ENCODE peak calls at places on chromosome X, in nine cellular contexts. D is DMS79; C is endothelial cell; G is hepatocyte; I is glomerular endothelial cell; L is naive thymus-derived CD4-positive, alpha-beta T cell; M is NCI-H345; R is SW 1271; T is astrocyte of the spinal cord. S is an unnamed sample.

GRCh38 chrX:109839694-109840358 is 106.8 kb upstream of the ACSL4 start:
- DNase-seq in D (no peak), M (no peak), G (peak; percentile 20), L (no peak), C (no peak), R (no peak), T (peak; percentile 38), I (no peak), S (no peak)

GRCh38 chrX:146054311-146054710 is 236.7 kb downstream of the SLITRK2 start:
- DNase-seq in R (no peak), C (no peak), G (no peak), D (no peak), M (no peak), I (no peak), L (no peak), T (no peak), S (no peak)

GRCh38 chrX:4315891-4316290 is 602.4 kb upstream of the PRKX start:
- DNase-seq in T (no peak), D (no peak), G (no peak), C (no peak), L (no peak), M (peak; percentile 1), I (no peak), R (no peak), S (no peak)

GRCh38 chrX:108122748-108123147 is 31.2 kb downstream of the ATG4A start:
- DNase-seq in T (peak; percentile 23), D (no peak), M (no peak), R (no peak), L (no peak), I (no peak), G (no peak), C (no peak), S (no peak)

GRCh38 chrX:130402211-130402684 is 461 bp downstream of the RBMX2 start:
- DNase-seq in G (no peak), M (no peak), R (no peak), I (no peak), L (no peak), T (no peak), D (no peak), C (no peak), S (no peak)

GRCh38 chrX:19912-20571 is 261.1 kb upstream of the PLCXD1 start:
- DNase-seq in I (no peak), C (no peak), M (no peak), L (peak; percentile 7), G (peak; percentile 26), D (no peak), R (no peak), T (peak; percentile 1), S (no peak)

GRCh38 chrX:38610839-38611238 is 49.5 kb downstream of the TSPAN7 start:
- DNase-seq in D (no peak), M (no peak), G (no peak), R (no peak), L (no peak), I (no peak), C (no peak), T (no peak), S (no peak)

GRCh38 chrX:18537068-18537467 is 111.7 kb downstream of the CDKL5 start:
- DNase-seq in D (no peak), T (no peak), R (no peak), C (no peak), I (no peak), L (no peak), M (no peak), G (no peak), S (no peak)

GRCh38 chrX:19214248-19214787 is 92.0 kb upstream of the ADGRG2 start:
- DNase-seq in T (no peak), R (no peak), D (no peak), L (no peak), I (no peak), G (peak; percentile 23), M (no peak), C (no peak), S (no peak)

GRCh38 chrX:11401966-11402365 is 108.8 kb downstream of the AMELX start:
- DNase-seq in T (no peak), I (no peak), C (no peak), R (no peak), D (no peak), G (no peak), L (no peak), M (no peak), S (no peak)

GRCh38 chrX:133670394-133670793 is 255.1 kb upstream of the GPC4 start:
- DNase-seq in M (peak; percentile 41), G (peak; percentile 44), I (peak; percentile 10), T (peak; percentile 50), L (no peak), R (peak; percentile 11), D (no peak), C (peak; percentile 11), S (no peak)

GRCh38 chrX:24372021-24372763 is 11.8 kb downstream of the SUPT20HL1 start:
- DNase-seq in D (no peak), R (no peak), M (no peak), G (no peak), I (no peak), C (no peak), L (no peak), T (no peak), S (no peak)

GRCh38 chrX:24485323-24485722 is 20.2 kb downstream of the PDK3 start:
- DNase-seq in C (no peak), D (no peak), R (no peak), G (no peak), I (no peak), L (no peak), M (no peak), T (no peak), S (no peak)

GRCh38 chrX:120365320-120365719 is 3.4 kb downstream of the ATP1B4 start:
- DNase-seq in D (peak; percentile 4), R (no peak), T (no peak), M (no peak), G (peak; percentile 38), C (peak; percentile 52), I (no peak), L (no peak), S (no peak)

GRCh38 chrX:49204709-49205108 is 4.7 kb upstream of the SYP start:
- DNase-seq in D (no peak), L (no peak), T (no peak), M (no peak), C (no peak), G (no peak), I (no peak), R (no peak), S (no peak)

GRCh38 chrX:39497717-39498265 is 600.0 kb downstream of the BCOR start:
- DNase-seq in G (no peak), D (no peak), I (no peak), R (no peak), T (no peak), C (no peak), L (no peak), M (no peak), S (no peak)

GRCh38 chrX:21528076-21528475 is 130.1 kb downstream of the KLHL34 start:
- DNase-seq in M (no peak), R (no peak), D (no peak), C (no peak), T (peak; percentile 8), L (no peak), I (no peak), G (no peak), S (no peak)

GRCh38 chrX:50905334-50905733 is 5.2 kb upstream of the BMP15 start:
- DNase-seq in L (no peak), D (no peak), R (no peak), M (no peak), I (no peak), G (no peak), C (no peak), T (no peak), S (no peak)

GRCh38 chrX:153674219-153674851 is 722 bp upstream of the PNCK start:
- DNase-seq in T (no peak), L (no peak), R (no peak), G (no peak), M (no peak), D (no peak), C (no peak), I (no peak), S (no peak)

GRCh38 chrX:130413415-130413814 is 11.6 kb downstream of the RBMX2 start:
- DNase-seq in I (no peak), C (no peak), D (no peak), L (no peak), M (no peak), R (no peak), T (no peak), G (no peak), S (no peak)

GRCh38 chrX:123084797-123085196 is 99.3 kb upstream of the GRIA3 start:
- DNase-seq in C (no peak), R (no peak), G (no peak), D (no peak), T (peak; percentile 70), L (no peak), I (no peak), M (no peak), S (no peak)

GRCh38 chrX:13076176-13076956 is 31.9 kb upstream of the FAM9C start:
- DNase-seq in M (no peak), R (no peak), D (no peak), I (no peak), C (no peak), L (no peak), T (no peak), G (no peak), S (no peak)

GRCh38 chrX:135354288-135354687 is 45.0 kb downstream of the ETDC start:
- DNase-seq in T (no peak), L (no peak), M (no peak), D (no peak), R (no peak), G (no peak), C (no peak), I (no peak), S (no peak)

GRCh38 chrX:22652596-22652995 is 347.2 kb upstream of the DDX53 start:
- DNase-seq in D (no peak), R (no peak), I (no peak), T (peak; percentile 19), C (no peak), G (peak; percentile 66), M (no peak), L (no peak), S (peak; percentile 48)

GRCh38 chrX:69117876-69118526 is 47.3 kb downstream of the PJA1 start:
- DNase-seq in M (no peak), I (no peak), C (no peak), D (no peak), L (no peak), R (no peak), T (no peak), G (no peak), S (no peak)

GRCh38 chrX:141989134-141989533 is 85.4 kb downstream of the MAGEC1 start:
- DNase-seq in T (peak; percentile 28), D (no peak), C (no peak), M (no peak), I (no peak), R (no peak), L (no peak), G (no peak), S (no peak)

S was measured in NCI-H526.